ENCODE peak calls at places on chromosomes 13 and 19, in four cellular contexts. V is colonic mucosa, U is left lung, O is neuronal stem cell. E is an unnamed sample. For H3K4me1 and H3K36me3, the result is how much of the 10 kb centered on the place peaks cover.

GRCh38 chr13:27639186-27639585 is 17.5 kb downstream of the POLR1D start:
- DNase-seq in U (no peak), V (no peak), O (no peak), E (no peak)

GRCh38 chr13:34421849-34422475 is 520.1 kb upstream of the NBEA start:
- DNase-seq in O (no peak), V (no peak), U (no peak), E (no peak)

GRCh38 chr19:17687141-17687856 is 855 bp downstream of the UNC13A start:
- DNase-seq in O (no peak), U (no peak), V (no peak), E (no peak)

GRCh38 chr19:34459614-34460013 is 21.9 kb upstream of the WTIP start:
- DNase-seq in O (no peak), U (no peak), V (no peak), E (no peak)

GRCh38 chr13:94303644-94304174 is 175.8 kb downstream of the DCT start:
- DNase-seq in U (no peak), O (no peak), V (no peak), E (no peak)

GRCh38 chr19:15469513-15470297 is 5.4 kb upstream of the RASAL3 start:
- DNase-seq in V (no peak), U (no peak), O (no peak), E (no peak)

GRCh38 chr19:22426901-22427300 is 4.8 kb upstream of the ZNF98 start:
- DNase-seq in V (no peak), U (no peak), O (no peak), E (no peak)

GRCh38 chr13:90686438-90686837 is 661.0 kb upstream of the MIR17HG start:
- DNase-seq in V (no peak), O (no peak), U (no peak), E (no peak)

GRCh38 chr19:339262-339887 is 5.2 kb downstream of the MIER2 start:
- DNase-seq in U (no peak), O (no peak), V (no peak), E (no peak)

GRCh38 chr13:48531416-48532145 is 1.3 kb downstream of the RCBTB2 start:
- DNase-seq in V (peak), U (no peak), O (no peak), E (no peak)

GRCh38 chr13:21616205-21616604 is 12.2 kb upstream of the MICU2 start:
- DNase-seq in U (no peak), O (no peak), V (no peak), E (no peak)

GRCh38 chr13:113526466-113527220 is 36.1 kb upstream of the DCUN1D2 start:
- DNase-seq in V (no peak), O (no peak), U (peak), E (no peak)

GRCh38 chr19:38869836-38870607 is 8.1 kb downstream of the RINL start:
- DNase-seq in O (peak), U (peak), V (peak), E (peak)

GRCh38 chr13:95140502-95140901 is 160.7 kb downstream of the ABCC4 start:
- DNase-seq in U (no peak), V (no peak), O (no peak), E (no peak)

GRCh38 chr13:28458604-28459003 is 36.3 kb downstream of the FLT1 start:
- DNase-seq in O (no peak), U (no peak), V (no peak), E (no peak)

GRCh38 chr19:7492142-7493055 is 3.6 kb upstream of the PEX11G start:
- DNase-seq in U (peak), O (no peak), V (no peak), E (no peak)

GRCh38 chr13:79859756-79860155 is 378.8 kb downstream of the NDFIP2 start:
- DNase-seq in U (no peak), O (no peak), V (no peak), E (no peak)

GRCh38 chr13:32039488-32040013 is 8.0 kb downstream of the FRY start:
- DNase-seq in V (no peak), U (no peak), O (no peak), E (no peak)

GRCh38 chr13:93244141-93244917 is 17.7 kb downstream of the GPC6 start:
- DNase-seq in O (no peak), V (no peak), U (no peak), E (peak)

GRCh38 chr13:43132228-43132627 is 108.8 kb downstream of the DNAJC15 start:
- DNase-seq in V (peak), U (no peak), O (peak), E (no peak)

GRCh38 chr13:44364601-44365000 is 9.0 kb upstream of the SERP2 start:
- DNase-seq in V (no peak), O (peak), U (no peak), E (no peak)

GRCh38 chr13:43676320-43676719 is 110.5 kb downstream of the ENOX1 start:
- DNase-seq in O (no peak), U (no peak), V (no peak), E (no peak)

GRCh38 chr19:39110263-39110967 is 15.2 kb upstream of the PAK4 start:
- DNase-seq in U (peak), O (peak), V (peak), E (no peak)

GRCh38 chr13:24159921-24160324 is 597 bp upstream of the SPATA13 start:
- DNase-seq in U (no peak), V (no peak), O (no peak), E (no peak)

GRCh38 chr13:29523199-29523931 is 72.1 kb downstream of the SLC7A1 start:
- DNase-seq in V (no peak), O (no peak), U (no peak), E (no peak)

GRCh38 chr19:13872695-13873389 is 4.1 kb upstream of the NANOS3 start:
- DNase-seq in U (no peak), O (peak), V (peak), E (no peak)

GRCh38 chr13:39765801-39766463 is 110.5 kb downstream of the COG6 start:
- DNase-seq in O (no peak), U (peak), V (peak), E (no peak)

GRCh38 chr13:77898097-77898496 is 20.5 kb downstream of the EDNRB start:
- DNase-seq in V (no peak), U (no peak), O (no peak), E (no peak)

GRCh38 chr19:44051654-44052402 is at the start of gene ZNF223:
- DNase-seq in U (peak), O (peak), V (peak), E (peak)
- H3K27ac ChIP-seq in U (peak), O (no peak), V (peak), E (peak)

DNA sequence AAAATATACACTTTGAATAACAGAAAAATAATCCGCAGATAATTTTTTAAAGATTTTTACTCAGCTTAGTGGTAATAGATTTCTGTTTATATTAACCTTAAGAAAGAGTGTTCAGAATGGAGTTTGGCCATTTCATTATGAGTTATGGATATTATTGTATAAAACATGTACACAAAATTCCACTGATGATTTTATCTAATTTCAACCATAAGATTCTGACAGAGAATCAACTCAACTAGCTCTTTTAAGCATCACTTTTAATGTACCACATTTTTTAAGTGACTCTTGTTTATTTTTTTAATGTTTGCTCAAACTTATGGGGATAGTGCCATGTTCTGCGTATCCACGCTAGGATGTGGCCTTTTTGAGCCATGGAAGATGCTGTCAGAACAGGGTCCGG is 75.7 kb downstream of the COL4A2 start:
- DNase-seq in U (no peak), O (no peak), V (no peak), E (no peak)
- H3K4me1 ChIP-seq in U (under half), O (under half), V (under half), E (under half)

DNA sequence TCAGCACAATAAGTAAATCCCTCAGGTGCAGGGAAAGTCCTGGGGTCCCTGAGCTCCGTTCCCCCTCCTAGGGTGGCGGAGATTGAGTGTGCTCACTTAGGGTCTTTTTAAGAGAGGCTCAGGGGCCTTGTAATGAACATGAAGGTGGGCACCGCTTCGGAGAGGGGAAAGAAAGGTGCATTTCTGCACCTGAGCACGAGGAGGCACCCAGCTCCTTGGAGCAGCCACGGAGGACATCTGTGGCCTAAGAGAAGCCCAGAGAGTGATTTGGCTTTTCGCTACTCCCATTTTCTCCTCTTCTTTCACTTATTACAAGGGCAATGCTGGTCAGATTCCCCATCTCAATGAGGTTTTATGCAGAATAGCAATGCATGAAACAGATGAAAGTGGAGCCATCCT is 86.7 kb upstream of the RAP2A start:
- DNase-seq in U (no peak), V (no peak), O (no peak), E (no peak)
- H3K36me3 ChIP-seq in U (half or more), V (under half), O (under half), E (half or more)

GRCh38 chr19:1456121-1456900 is 6.4 kb downstream of the APC2 start:
- DNase-seq in V (no peak), O (no peak), U (no peak), E (no peak)
- H3K27ac ChIP-seq in V (no peak), O (no peak), U (no peak), E (no peak)

E was measured in ascending aorta.